ENCODE peak calls at places on chromosomes 5 and 9, in seven cellular contexts. One of them, this sample, is unnamed.

GRCh38 chr5:98455660-98456059 is 317.8 kb upstream of the RGMB start:
- DNase-seq in colonic mucosa: no peak
- DNase-seq in stomach: no peak
- DNase-seq in hepatocyte: no peak
- DNase-seq in epithelial cell of esophagus: peak
- DNase-seq in nephron progenitor cell: no peak
- DNase-seq in dorsolateral prefrontal cortex: no peak
- DNase-seq in this sample: no peak

GRCh38 chr9:14159440-14160222 is 154.3 kb downstream of the NFIB start:
- DNase-seq in nephron progenitor cell: no peak
- DNase-seq in dorsolateral prefrontal cortex: no peak
- DNase-seq in colonic mucosa: no peak
- DNase-seq in epithelial cell of esophagus: no peak
- DNase-seq in hepatocyte: no peak
- DNase-seq in stomach: no peak
- DNase-seq in this sample: no peak

GRCh38 chr9:128845186-128845931 is 15.8 kb upstream of the SPOUT1 start:
- DNase-seq in hepatocyte: peak
- DNase-seq in stomach: no peak
- DNase-seq in dorsolateral prefrontal cortex: no peak
- DNase-seq in nephron progenitor cell: no peak
- DNase-seq in colonic mucosa: no peak
- DNase-seq in epithelial cell of esophagus: peak
- DNase-seq in this sample: peak

GRCh38 chr9:70413427-70413797 is 1.0 kb downstream of the KLF9 start:
- DNase-seq in epithelial cell of esophagus: no peak
- DNase-seq in hepatocyte: peak
- DNase-seq in colonic mucosa: no peak
- DNase-seq in stomach: no peak
- DNase-seq in dorsolateral prefrontal cortex: no peak
- DNase-seq in nephron progenitor cell: peak
- DNase-seq in this sample: no peak

GRCh38 chr9:136532799-136533774 is 12.8 kb downstream of the NOTCH1 start:
- DNase-seq in epithelial cell of esophagus: no peak
- DNase-seq in stomach: no peak
- DNase-seq in nephron progenitor cell: no peak
- DNase-seq in hepatocyte: no peak
- DNase-seq in colonic mucosa: no peak
- DNase-seq in dorsolateral prefrontal cortex: no peak
- DNase-seq in this sample: no peak

GRCh38 chr5:33306758-33307157 is 134.0 kb upstream of the TARS1 start:
- DNase-seq in nephron progenitor cell: no peak
- DNase-seq in hepatocyte: no peak
- DNase-seq in colonic mucosa: no peak
- DNase-seq in epithelial cell of esophagus: no peak
- DNase-seq in dorsolateral prefrontal cortex: no peak
- DNase-seq in stomach: no peak
- DNase-seq in this sample: no peak

GRCh38 chr5:146441896-146442295 is 5.2 kb upstream of the TCERG1 start:
- DNase-seq in hepatocyte: no peak
- DNase-seq in stomach: no peak
- DNase-seq in colonic mucosa: no peak
- DNase-seq in nephron progenitor cell: no peak
- DNase-seq in dorsolateral prefrontal cortex: no peak
- DNase-seq in epithelial cell of esophagus: peak
- DNase-seq in this sample: no peak

GRCh38 chr5:163874431-163874830 is 369.0 kb downstream of the MAT2B start:
- DNase-seq in epithelial cell of esophagus: no peak
- DNase-seq in colonic mucosa: no peak
- DNase-seq in hepatocyte: no peak
- DNase-seq in dorsolateral prefrontal cortex: no peak
- DNase-seq in stomach: no peak
- DNase-seq in nephron progenitor cell: no peak
- DNase-seq in this sample: no peak

GRCh38 chr9:91795500-91796241 is 154.4 kb downstream of the ROR2 start:
- DNase-seq in dorsolateral prefrontal cortex: no peak
- DNase-seq in epithelial cell of esophagus: peak
- DNase-seq in nephron progenitor cell: peak
- DNase-seq in stomach: no peak
- DNase-seq in colonic mucosa: no peak
- DNase-seq in hepatocyte: no peak
- DNase-seq in this sample: no peak

GRCh38 chr9:18689881-18690280 is 215.9 kb downstream of the ADAMTSL1 start:
- DNase-seq in nephron progenitor cell: no peak
- DNase-seq in colonic mucosa: no peak
- DNase-seq in hepatocyte: no peak
- DNase-seq in stomach: no peak
- DNase-seq in dorsolateral prefrontal cortex: no peak
- DNase-seq in epithelial cell of esophagus: no peak
- DNase-seq in this sample: no peak

GRCh38 chr9:136644593-136645342 is 17.9 kb upstream of the EGFL7 start:
- DNase-seq in dorsolateral prefrontal cortex: no peak
- DNase-seq in stomach: peak
- DNase-seq in nephron progenitor cell: peak
- DNase-seq in hepatocyte: peak
- DNase-seq in colonic mucosa: peak
- DNase-seq in epithelial cell of esophagus: peak
- DNase-seq in this sample: no peak

GRCh38 chr5:37792976-37793328 is 46.9 kb downstream of the GDNF start:
- DNase-seq in hepatocyte: no peak
- DNase-seq in epithelial cell of esophagus: no peak
- DNase-seq in dorsolateral prefrontal cortex: no peak
- DNase-seq in nephron progenitor cell: no peak
- DNase-seq in colonic mucosa: no peak
- DNase-seq in stomach: no peak
- DNase-seq in this sample: no peak
- TF ChIP-seq CTCF in hepatocyte: no peak
- TF ChIP-seq CTCF in epithelial cell of esophagus: no peak
- TF ChIP-seq CTCF in dorsolateral prefrontal cortex: no peak
- TF ChIP-seq CTCF in nephron progenitor cell: no peak
- TF ChIP-seq CTCF in colonic mucosa: no peak
- TF ChIP-seq CTCF in stomach: no peak
- TF ChIP-seq CTCF in this sample: no peak

DNA sequence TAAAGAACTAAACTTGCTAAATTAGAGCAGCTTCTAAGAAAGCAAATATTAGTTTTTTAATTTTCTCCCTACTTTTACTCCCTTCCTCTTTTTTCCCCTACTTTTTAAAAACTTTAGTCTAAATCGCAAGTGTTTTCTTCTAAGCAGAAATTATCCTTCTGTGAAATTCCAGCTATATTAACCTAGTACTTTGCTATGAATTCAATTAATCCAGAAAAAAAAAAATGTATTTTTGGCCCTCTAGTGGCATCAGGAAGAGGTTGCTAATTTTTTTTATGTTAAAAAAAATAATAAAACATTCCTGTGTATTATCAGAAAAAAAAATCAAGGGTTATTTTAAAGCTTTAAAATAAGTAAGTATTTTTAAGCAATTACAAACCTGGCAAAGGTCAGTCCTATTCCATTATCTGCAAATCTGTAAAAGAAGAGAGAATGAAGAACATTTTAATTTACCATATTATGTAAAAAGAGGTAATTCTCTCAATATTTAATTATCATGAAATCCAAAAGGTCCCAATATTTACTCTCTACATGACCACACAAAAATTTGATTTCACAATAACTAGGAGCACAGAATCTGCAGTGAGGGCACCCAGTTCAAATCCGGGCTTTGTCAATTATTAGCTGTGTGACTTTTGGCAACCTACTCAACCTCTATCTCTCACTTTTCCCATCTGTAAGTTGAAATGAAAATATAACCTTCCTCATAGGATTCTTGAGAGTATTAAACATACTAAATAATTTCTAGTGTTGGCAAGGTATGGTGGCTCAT is 52.0 kb downstream of the CEMIP2 start:
- DNase-seq in nephron progenitor cell: no peak
- DNase-seq in dorsolateral prefrontal cortex: no peak
- DNase-seq in epithelial cell of esophagus: no peak
- DNase-seq in hepatocyte: no peak
- DNase-seq in colonic mucosa: no peak
- DNase-seq in stomach: no peak
- DNase-seq in this sample: no peak
- TF ChIP-seq CTCF in nephron progenitor cell: peak
- TF ChIP-seq CTCF in dorsolateral prefrontal cortex: peak
- TF ChIP-seq CTCF in epithelial cell of esophagus: peak
- TF ChIP-seq CTCF in hepatocyte: peak
- TF ChIP-seq CTCF in colonic mucosa: peak
- TF ChIP-seq CTCF in stomach: peak
- TF ChIP-seq CTCF in this sample: peak

GRCh38 chr5:2371419-2371710 is 380.1 kb downstream of the IRX2 start:
- DNase-seq in stomach: no peak
- DNase-seq in dorsolateral prefrontal cortex: no peak
- DNase-seq in epithelial cell of esophagus: no peak
- DNase-seq in nephron progenitor cell: no peak
- DNase-seq in hepatocyte: no peak
- DNase-seq in colonic mucosa: no peak
- DNase-seq in this sample: peak
- TF ChIP-seq CTCF in stomach: no peak
- TF ChIP-seq CTCF in dorsolateral prefrontal cortex: no peak
- TF ChIP-seq CTCF in epithelial cell of esophagus: no peak
- TF ChIP-seq CTCF in nephron progenitor cell: no peak
- TF ChIP-seq CTCF in hepatocyte: no peak
- TF ChIP-seq CTCF in colonic mucosa: no peak
- TF ChIP-seq CTCF in this sample: no peak

DNA sequence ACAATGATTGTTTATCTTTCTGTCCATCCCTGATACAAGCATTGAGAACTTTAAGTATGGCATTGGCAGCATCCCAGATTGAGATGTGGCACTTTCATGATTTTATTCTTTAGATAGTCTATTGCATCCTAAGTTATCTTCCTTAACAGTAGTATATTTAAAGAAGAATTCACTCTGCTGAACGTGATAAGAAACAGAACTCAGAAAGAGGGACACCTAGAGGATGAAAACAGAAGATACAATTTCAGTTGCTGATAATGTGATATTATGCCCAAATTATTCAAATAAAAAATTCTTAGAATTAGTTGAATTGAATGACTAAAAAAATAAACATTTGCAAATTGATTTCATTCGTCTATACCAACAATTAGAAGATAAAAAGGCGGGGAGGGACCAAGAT is 218.1 kb upstream of the DMRTA1 start:
- DNase-seq in stomach: no peak
- DNase-seq in nephron progenitor cell: no peak
- DNase-seq in epithelial cell of esophagus: peak
- DNase-seq in colonic mucosa: no peak
- DNase-seq in hepatocyte: no peak
- DNase-seq in dorsolateral prefrontal cortex: no peak
- DNase-seq in this sample: no peak
- TF ChIP-seq CTCF in stomach: no peak
- TF ChIP-seq CTCF in nephron progenitor cell: no peak
- TF ChIP-seq CTCF in epithelial cell of esophagus: peak
- TF ChIP-seq CTCF in colonic mucosa: peak
- TF ChIP-seq CTCF in hepatocyte: peak
- TF ChIP-seq CTCF in dorsolateral prefrontal cortex: peak
- TF ChIP-seq CTCF in this sample: peak

GRCh38 chr5:61425918-61426317 is 93.9 kb downstream of the ZSWIM6 start:
- DNase-seq in stomach: no peak
- DNase-seq in nephron progenitor cell: no peak
- DNase-seq in colonic mucosa: no peak
- DNase-seq in epithelial cell of esophagus: no peak
- DNase-seq in hepatocyte: no peak
- DNase-seq in dorsolateral prefrontal cortex: no peak
- DNase-seq in this sample: no peak
- TF ChIP-seq CTCF in stomach: no peak
- TF ChIP-seq CTCF in nephron progenitor cell: no peak
- TF ChIP-seq CTCF in colonic mucosa: no peak
- TF ChIP-seq CTCF in epithelial cell of esophagus: no peak
- TF ChIP-seq CTCF in hepatocyte: no peak
- TF ChIP-seq CTCF in dorsolateral prefrontal cortex: no peak
- TF ChIP-seq CTCF in this sample: no peak

GRCh38 chr5:152140391-152140790 is 215.7 kb upstream of the GLRA1 start:
- DNase-seq in hepatocyte: no peak
- DNase-seq in epithelial cell of esophagus: no peak
- DNase-seq in stomach: no peak
- DNase-seq in nephron progenitor cell: no peak
- DNase-seq in dorsolateral prefrontal cortex: no peak
- DNase-seq in colonic mucosa: no peak
- DNase-seq in this sample: no peak
- TF ChIP-seq CTCF in hepatocyte: no peak
- TF ChIP-seq CTCF in epithelial cell of esophagus: no peak
- TF ChIP-seq CTCF in stomach: no peak
- TF ChIP-seq CTCF in nephron progenitor cell: no peak
- TF ChIP-seq CTCF in dorsolateral prefrontal cortex: no peak
- TF ChIP-seq CTCF in colonic mucosa: no peak
- TF ChIP-seq CTCF in this sample: no peak

GRCh38 chr5:119250946-119251901 is 104.6 kb upstream of the TNFAIP8 start:
- DNase-seq in hepatocyte: no peak
- DNase-seq in stomach: no peak
- DNase-seq in colonic mucosa: no peak
- DNase-seq in epithelial cell of esophagus: peak
- DNase-seq in nephron progenitor cell: no peak
- DNase-seq in dorsolateral prefrontal cortex: no peak
- DNase-seq in this sample: no peak

GRCh38 chr5:119257613-119258012 is 98.2 kb upstream of the TNFAIP8 start:
- DNase-seq in dorsolateral prefrontal cortex: no peak
- DNase-seq in epithelial cell of esophagus: no peak
- DNase-seq in colonic mucosa: no peak
- DNase-seq in stomach: no peak
- DNase-seq in hepatocyte: no peak
- DNase-seq in nephron progenitor cell: no peak
- DNase-seq in this sample: no peak

GRCh38 chr5:119255571-119256356 is 100.1 kb upstream of the TNFAIP8 start:
- DNase-seq in stomach: no peak
- DNase-seq in nephron progenitor cell: no peak
- DNase-seq in hepatocyte: peak
- DNase-seq in dorsolateral prefrontal cortex: no peak
- DNase-seq in epithelial cell of esophagus: peak
- DNase-seq in colonic mucosa: peak
- DNase-seq in this sample: no peak
- TF ChIP-seq CTCF in stomach: no peak
- TF ChIP-seq CTCF in nephron progenitor cell: no peak
- TF ChIP-seq CTCF in hepatocyte: peak
- TF ChIP-seq CTCF in dorsolateral prefrontal cortex: no peak
- TF ChIP-seq CTCF in epithelial cell of esophagus: peak
- TF ChIP-seq CTCF in colonic mucosa: peak
- TF ChIP-seq CTCF in this sample: no peak

GRCh38 chr5:157578079-157578780 is 2.7 kb upstream of the ADAM19 start:
- DNase-seq in epithelial cell of esophagus: no peak
- DNase-seq in dorsolateral prefrontal cortex: no peak
- DNase-seq in nephron progenitor cell: no peak
- DNase-seq in hepatocyte: no peak
- DNase-seq in stomach: no peak
- DNase-seq in colonic mucosa: no peak
- DNase-seq in this sample: no peak

GRCh38 chr5:157584628-157585027 is 9.1 kb upstream of the ADAM19 start:
- DNase-seq in stomach: no peak
- DNase-seq in epithelial cell of esophagus: no peak
- DNase-seq in dorsolateral prefrontal cortex: no peak
- DNase-seq in colonic mucosa: no peak
- DNase-seq in nephron progenitor cell: no peak
- DNase-seq in hepatocyte: no peak
- DNase-seq in this sample: no peak

GRCh38 chr5:157581870-157582269 is 6.3 kb upstream of the ADAM19 start:
- DNase-seq in nephron progenitor cell: no peak
- DNase-seq in epithelial cell of esophagus: no peak
- DNase-seq in colonic mucosa: no peak
- DNase-seq in stomach: no peak
- DNase-seq in dorsolateral prefrontal cortex: no peak
- DNase-seq in hepatocyte: no peak
- DNase-seq in this sample: no peak

GRCh38 chr5:157582731-157583580 is 7.4 kb upstream of the ADAM19 start:
- DNase-seq in nephron progenitor cell: no peak
- DNase-seq in hepatocyte: no peak
- DNase-seq in stomach: no peak
- DNase-seq in colonic mucosa: no peak
- DNase-seq in dorsolateral prefrontal cortex: no peak
- DNase-seq in epithelial cell of esophagus: no peak
- DNase-seq in this sample: no peak
- TF ChIP-seq CTCF in nephron progenitor cell: no peak
- TF ChIP-seq CTCF in hepatocyte: no peak
- TF ChIP-seq CTCF in stomach: no peak
- TF ChIP-seq CTCF in colonic mucosa: no peak
- TF ChIP-seq CTCF in dorsolateral prefrontal cortex: no peak
- TF ChIP-seq CTCF in epithelial cell of esophagus: no peak
- TF ChIP-seq CTCF in this sample: no peak

This sample was measured in osteocyte.